ENCODE peak calls at places on chromosome 6, in eight cellular contexts. Z, M, E, F, H, B, G and L are unnamed samples.

GRCh38 chr6:156560476-156560875 is 216.7 kb upstream of the ARID1B start:
- DNase-seq in Z (no peak), M (no peak), E (no peak), F (no peak), H (no peak), B (no peak), G (no peak), L (no peak)

GRCh38 chr6:39653631-39654030 is 71.6 kb downstream of the KIF6 start:
- DNase-seq in Z (no peak), M (no peak), E (no peak), F (no peak), H (no peak), B (no peak), G (no peak), L (no peak)

GRCh38 chr6:63236398-63236817 is 25.1 kb downstream of the FKBP1C start:
- DNase-seq in Z (no peak), M (no peak), E (no peak), F (no peak), H (no peak), B (no peak), G (no peak), L (no peak)

GRCh38 chr6:18022398-18023231 is 35.2 kb upstream of the KIF13A start:
- DNase-seq in Z (peak), M (peak), E (no peak), F (peak), H (no peak), B (no peak), G (no peak), L (peak)

GRCh38 chr6:108114861-108115597 is 40.5 kb upstream of the OSTM1 start:
- DNase-seq in Z (no peak), M (peak), E (peak), F (peak), H (peak), B (peak), G (peak), L (no peak)

GRCh38 chr6:55108469-55109130 is 65.7 kb upstream of the HCRTR2 start:
- DNase-seq in Z (no peak), M (no peak), E (no peak), F (no peak), H (no peak), B (no peak), G (no peak), L (no peak)

GRCh38 chr6:36296240-36296639 is 26.4 kb downstream of the PNPLA1 start:
- DNase-seq in Z (no peak), M (no peak), E (no peak), F (peak), H (no peak), B (no peak), G (no peak), L (peak)

GRCh38 chr6:4851035-4851434 is 74.8 kb downstream of the CDYL start:
- DNase-seq in Z (no peak), M (no peak), E (no peak), F (no peak), H (no peak), B (no peak), G (no peak), L (no peak)

GRCh38 chr6:12490904-12491571 is 200.9 kb downstream of the EDN1 start:
- DNase-seq in Z (peak), M (peak), E (no peak), F (peak), H (no peak), B (no peak), G (no peak), L (peak)

GRCh38 chr6:107820571-107821261 is 3.4 kb downstream of the SCML4 start:
- DNase-seq in Z (no peak), M (no peak), E (peak), F (peak), H (no peak), B (peak), G (no peak), L (no peak)

GRCh38 chr6:7111095-7111690 is 3.4 kb downstream of the RREB1 start:
- DNase-seq in Z (no peak), M (no peak), E (no peak), F (no peak), H (no peak), B (no peak), G (no peak), L (no peak)

GRCh38 chr6:130858498-130859160 is 31.4 kb downstream of the SMLR1 start:
- DNase-seq in Z (no peak), M (no peak), E (no peak), F (no peak), H (no peak), B (no peak), G (no peak), L (no peak)

GRCh38 chr6:134005824-134006223 is 46.6 kb downstream of the SLC2A12 start:
- DNase-seq in Z (no peak), M (peak), E (no peak), F (no peak), H (no peak), B (no peak), G (no peak), L (no peak)

GRCh38 chr6:83417880-83418663 is 12.8 kb downstream of the ME1 start:
- DNase-seq in Z (peak), M (peak), E (no peak), F (peak), H (peak), B (no peak), G (no peak), L (peak)

GRCh38 chr6:34679552-34680255 is 16.9 kb downstream of the ILRUN start:
- DNase-seq in Z (no peak), M (no peak), E (no peak), F (peak), H (no peak), B (no peak), G (no peak), L (no peak)

GRCh38 chr6:129695373-129696027 is 14.5 kb downstream of the ARHGAP18 start:
- DNase-seq in Z (no peak), M (no peak), E (no peak), F (no peak), H (no peak), B (no peak), G (no peak), L (no peak)

GRCh38 chr6:158076548-158076947 is 91.5 kb downstream of the SERAC1 start:
- DNase-seq in Z (no peak), M (no peak), E (no peak), F (no peak), H (no peak), B (no peak), G (no peak), L (no peak)

GRCh38 chr6:165766026-165766425 is 103.0 kb upstream of the PDE10A start:
- DNase-seq in Z (no peak), M (no peak), E (no peak), F (no peak), H (no peak), B (no peak), G (no peak), L (no peak)

GRCh38 chr6:82971877-82972460 is 93.7 kb downstream of the UBE3D start:
- DNase-seq in Z (no peak), M (no peak), E (no peak), F (no peak), H (no peak), B (no peak), G (no peak), L (no peak)

GRCh38 chr6:138654715-138655634 is 118.6 kb upstream of the CCDC28A start:
- DNase-seq in Z (peak), M (peak), E (no peak), F (peak), H (no peak), B (peak), G (no peak), L (no peak)

GRCh38 chr6:136084403-136084802 is 165.7 kb downstream of the MTFR2 start:
- DNase-seq in Z (no peak), M (no peak), E (no peak), F (no peak), H (no peak), B (no peak), G (no peak), L (no peak)

GRCh38 chr6:89797317-89797716 is 22.3 kb downstream of the MDN1 start:
- DNase-seq in Z (peak), M (peak), E (no peak), F (peak), H (no peak), B (no peak), G (no peak), L (no peak)

GRCh38 chr6:113630738-113631535 is 226.2 kb upstream of the MARCKS start:
- DNase-seq in Z (peak), M (no peak), E (no peak), F (peak), H (no peak), B (peak), G (no peak), L (peak)

GRCh38 chr6:137749595-137750215 is 117.4 kb upstream of the TNFAIP3 start:
- DNase-seq in Z (no peak), M (no peak), E (no peak), F (peak), H (no peak), B (no peak), G (no peak), L (no peak)

GRCh38 chr6:30682181-30683117 is 4.0 kb downstream of the PPP1R18 start:
- DNase-seq in Z (peak), M (peak), E (peak), F (peak), H (no peak), B (peak), G (peak), L (peak)

GRCh38 chr6:154930490-154930889 is 64.6 kb upstream of the TIAM2 start:
- DNase-seq in Z (no peak), M (no peak), E (no peak), F (no peak), H (no peak), B (no peak), G (no peak), L (no peak)

GRCh38 chr6:95576621-95577316 is 566 bp upstream of the MANEA start:
- DNase-seq in Z (peak), M (no peak), E (no peak), F (peak), H (no peak), B (no peak), G (no peak), L (peak)

GRCh38 chr6:36765943-36766648 is 68.5 kb downstream of the RAB44 start:
- DNase-seq in Z (peak), M (peak), E (peak), F (peak), H (peak), B (peak), G (peak), L (no peak)

GRCh38 chr6:11208267-11208666 is 24.2 kb downstream of the NEDD9 start:
- DNase-seq in Z (no peak), M (no peak), E (no peak), F (no peak), H (peak), B (no peak), G (no peak), L (no peak)

GRCh38 chr6:90329397-90330077 is 32.9 kb upstream of the BACH2 start:
- DNase-seq in Z (no peak), M (no peak), E (no peak), F (no peak), H (no peak), B (no peak), G (no peak), L (no peak)

GRCh38 chr6:144582939-144583613 is 297.9 kb downstream of the UTRN start:
- DNase-seq in Z (peak), M (peak), E (peak), F (no peak), H (no peak), B (peak), G (peak), L (no peak)